ENCODE peak calls at places on chromosome 16, in five cellular contexts. V is AG09319; A is activated CD8-positive, alpha-beta memory T cell treated with anti-CD3 and anti-CD28 coated beads for 1 hour; M is posterior cingulate gyrus; D is Caki2. C is an unnamed sample.

GRCh38 chr16:31709181-31709580 is 164.4 kb upstream of the ZNF267 start:
- DNase-seq in V (no peak), A (no peak), M (no peak), D (no peak), C (no peak)

GRCh38 chr16:66502020-66502913 is 47.7 kb downstream of the TK2 start:
- DNase-seq in V (no peak), A (no peak), M (peak), D (no peak), C (no peak)

GRCh38 chr16:1647904-1648303 is 30.2 kb upstream of the JPT2 start:
- DNase-seq in V (no peak), A (no peak), M (no peak), D (no peak), C (no peak)

GRCh38 chr16:27235055-27235937 is 32.0 kb downstream of the KDM8 start:
- DNase-seq in V (peak), A (peak), M (peak), D (peak), C (peak)

GRCh38 chr16:74309789-74310781 is 13.5 kb downstream of the PSMD7 start:
- DNase-seq in V (no peak), A (no peak), M (no peak), D (peak), C (no peak)

GRCh38 chr16:12390644-12391043 is 413.0 kb downstream of the CPPED1 start:
- DNase-seq in V (no peak), A (no peak), M (no peak), D (no peak), C (no peak)

GRCh38 chr16:8730335-8730915 is 56.0 kb downstream of the ABAT start:
- DNase-seq in V (no peak), A (no peak), M (no peak), D (no peak), C (no peak)

GRCh38 chr16:2480948-2481347 is 6.0 kb downstream of the TBC1D24 start:
- DNase-seq in V (no peak), A (no peak), M (no peak), D (no peak), C (no peak)

GRCh38 chr16:19094542-19095365 is 19.0 kb upstream of the ITPRIPL2 start:
- DNase-seq in V (no peak), A (no peak), M (no peak), D (peak), C (no peak)

GRCh38 chr16:17277981-17278381 is 192.8 kb downstream of the XYLT1 start:
- DNase-seq in V (no peak), A (no peak), M (peak), D (peak), C (no peak)

GRCh38 chr16:87704754-87705353 is 60.9 kb downstream of the KLHDC4 start:
- DNase-seq in V (no peak), A (no peak), M (peak), D (no peak), C (no peak)

GRCh38 chr16:86346034-86346433 is 164.3 kb upstream of the FOXF1 start:
- DNase-seq in V (no peak), A (no peak), M (no peak), D (no peak), C (no peak)

GRCh38 chr16:56389554-56389953 is 35.8 kb downstream of the AMFR start:
- DNase-seq in V (peak), A (no peak), M (no peak), D (no peak), C (peak)

C was measured in skeletal muscle cell.